ENCODE peak calls at places on chromosomes 4 and X, in ten cellular contexts. One of them, this sample, is unnamed. For H3K36me3, the result is how much of the 10 kb centered on the place peaks cover.

GRCh38 chr4:148375581-148375980 is 66.6 kb downstream of the NR3C2 start:
- DNase-seq in stomach: no peak
- DNase-seq in breast epithelium: no peak
- DNase-seq in ovary: no peak
- DNase-seq in adrenal gland: no peak
- DNase-seq in right lobe of liver: no peak
- DNase-seq in spleen: no peak
- DNase-seq in IMR-90: no peak
- DNase-seq in vagina: no peak
- DNase-seq in heart left ventricle: no peak
- DNase-seq in this sample: no peak

GRCh38 chr4:174381419-174381818 is 97.7 kb downstream of the CEP44 start:
- DNase-seq in heart left ventricle: no peak
- DNase-seq in adrenal gland: no peak
- DNase-seq in vagina: no peak
- DNase-seq in right lobe of liver: no peak
- DNase-seq in stomach: no peak
- DNase-seq in ovary: no peak
- DNase-seq in breast epithelium: no peak
- DNase-seq in IMR-90: no peak
- DNase-seq in spleen: no peak
- DNase-seq in this sample: no peak

GRCh38 chr4:177322881-177323280 is 13.2 kb downstream of the NEIL3 start:
- DNase-seq in IMR-90: no peak
- DNase-seq in breast epithelium: no peak
- DNase-seq in ovary: no peak
- DNase-seq in right lobe of liver: no peak
- DNase-seq in adrenal gland: no peak
- DNase-seq in vagina: no peak
- DNase-seq in spleen: no peak
- DNase-seq in stomach: no peak
- DNase-seq in heart left ventricle: no peak
- DNase-seq in this sample: no peak

GRCh38 chr4:88163286-88163685 is 4.8 kb upstream of the ABCG2 start:
- DNase-seq in adrenal gland: no peak
- DNase-seq in IMR-90: no peak
- DNase-seq in vagina: no peak
- DNase-seq in ovary: no peak
- DNase-seq in breast epithelium: no peak
- DNase-seq in spleen: no peak
- DNase-seq in heart left ventricle: no peak
- DNase-seq in stomach: no peak
- DNase-seq in right lobe of liver: no peak
- DNase-seq in this sample: no peak

GRCh38 chr4:3411676-3412075 is 30.1 kb upstream of the HGFAC start:
- DNase-seq in vagina: no peak
- DNase-seq in adrenal gland: no peak
- DNase-seq in breast epithelium: no peak
- DNase-seq in spleen: peak
- DNase-seq in heart left ventricle: no peak
- DNase-seq in ovary: peak
- DNase-seq in right lobe of liver: peak
- DNase-seq in stomach: no peak
- DNase-seq in IMR-90: no peak
- DNase-seq in this sample: peak

GRCh38 chrX:40093586-40093985 is 4.2 kb downstream of the BCOR start:
- DNase-seq in ovary: no peak
- DNase-seq in spleen: peak
- DNase-seq in IMR-90: no peak
- DNase-seq in vagina: no peak
- DNase-seq in right lobe of liver: no peak
- DNase-seq in breast epithelium: no peak
- DNase-seq in heart left ventricle: no peak
- DNase-seq in adrenal gland: no peak
- DNase-seq in stomach: no peak
- DNase-seq in this sample: no peak

GRCh38 chrX:9352683-9353430 is 112.0 kb upstream of the TBL1X start:
- DNase-seq in spleen: peak
- DNase-seq in ovary: no peak
- DNase-seq in vagina: no peak
- DNase-seq in adrenal gland: peak
- DNase-seq in heart left ventricle: peak
- DNase-seq in stomach: peak
- DNase-seq in IMR-90: peak
- DNase-seq in right lobe of liver: no peak
- DNase-seq in breast epithelium: no peak
- DNase-seq in this sample: peak

GRCh38 chr4:136967069-136967468 is 565.2 kb downstream of the PCDH18 start:
- DNase-seq in vagina: no peak
- DNase-seq in IMR-90: no peak
- DNase-seq in right lobe of liver: no peak
- DNase-seq in breast epithelium: no peak
- DNase-seq in ovary: no peak
- DNase-seq in adrenal gland: no peak
- DNase-seq in heart left ventricle: no peak
- DNase-seq in stomach: no peak
- DNase-seq in spleen: no peak
- DNase-seq in this sample: no peak

GRCh38 chrX:68685722-68686683 is 38.5 kb downstream of the STARD8 start:
- DNase-seq in vagina: no peak
- DNase-seq in adrenal gland: peak
- DNase-seq in ovary: peak
- DNase-seq in heart left ventricle: peak
- DNase-seq in spleen: peak
- DNase-seq in IMR-90: peak
- DNase-seq in right lobe of liver: no peak
- DNase-seq in stomach: no peak
- DNase-seq in breast epithelium: no peak
- DNase-seq in this sample: no peak

GRCh38 chr4:83362492-83363329 is 28.1 kb upstream of the HPSE start:
- DNase-seq in adrenal gland: no peak
- DNase-seq in breast epithelium: no peak
- DNase-seq in heart left ventricle: no peak
- DNase-seq in stomach: no peak
- DNase-seq in spleen: no peak
- DNase-seq in IMR-90: peak
- DNase-seq in ovary: no peak
- DNase-seq in vagina: no peak
- DNase-seq in right lobe of liver: no peak
- DNase-seq in this sample: no peak

GRCh38 chr4:151147000-151147399 is 47.6 kb downstream of the RPS3A start:
- DNase-seq in ovary: no peak
- DNase-seq in spleen: no peak
- DNase-seq in stomach: no peak
- DNase-seq in right lobe of liver: no peak
- DNase-seq in IMR-90: peak
- DNase-seq in adrenal gland: no peak
- DNase-seq in breast epithelium: no peak
- DNase-seq in vagina: no peak
- DNase-seq in heart left ventricle: no peak
- DNase-seq in this sample: no peak

GRCh38 chr4:141046255-141046654 is 87.0 kb downstream of the RNF150 start:
- DNase-seq in vagina: no peak
- DNase-seq in stomach: no peak
- DNase-seq in IMR-90: peak
- DNase-seq in spleen: no peak
- DNase-seq in heart left ventricle: no peak
- DNase-seq in ovary: peak
- DNase-seq in breast epithelium: no peak
- DNase-seq in right lobe of liver: no peak
- DNase-seq in adrenal gland: peak
- DNase-seq in this sample: no peak

GRCh38 chr4:15754323-15754722 is 23.8 kb upstream of the CD38 start:
- DNase-seq in breast epithelium: no peak
- DNase-seq in vagina: no peak
- DNase-seq in right lobe of liver: no peak
- DNase-seq in spleen: no peak
- DNase-seq in heart left ventricle: no peak
- DNase-seq in stomach: no peak
- DNase-seq in ovary: no peak
- DNase-seq in IMR-90: peak
- DNase-seq in adrenal gland: peak
- DNase-seq in this sample: no peak

GRCh38 chrX:45083314-45083713 is 117.4 kb downstream of the DIPK2B start:
- DNase-seq in heart left ventricle: no peak
- DNase-seq in right lobe of liver: no peak
- DNase-seq in ovary: no peak
- DNase-seq in stomach: no peak
- DNase-seq in adrenal gland: no peak
- DNase-seq in vagina: no peak
- DNase-seq in breast epithelium: no peak
- DNase-seq in IMR-90: no peak
- DNase-seq in spleen: no peak
- DNase-seq in this sample: no peak

GRCh38 chr4:68864438-68865177 is 48.8 kb downstream of the UGT2B10 start:
- DNase-seq in heart left ventricle: no peak
- DNase-seq in right lobe of liver: peak
- DNase-seq in spleen: no peak
- DNase-seq in IMR-90: no peak
- DNase-seq in stomach: peak
- DNase-seq in ovary: no peak
- DNase-seq in vagina: no peak
- DNase-seq in adrenal gland: no peak
- DNase-seq in breast epithelium: no peak
- DNase-seq in this sample: no peak

GRCh38 chr4:72323227-72323626 is 245.8 kb downstream of the ADAMTS3 start:
- DNase-seq in adrenal gland: no peak
- DNase-seq in breast epithelium: no peak
- DNase-seq in stomach: no peak
- DNase-seq in IMR-90: no peak
- DNase-seq in heart left ventricle: no peak
- DNase-seq in vagina: no peak
- DNase-seq in spleen: no peak
- DNase-seq in ovary: no peak
- DNase-seq in right lobe of liver: no peak
- DNase-seq in this sample: no peak

GRCh38 chrX:119398974-119399771 is at the start of gene SLC25A43:
- DNase-seq in adrenal gland: peak
- DNase-seq in right lobe of liver: peak
- DNase-seq in ovary: peak
- DNase-seq in IMR-90: no peak
- DNase-seq in heart left ventricle: peak
- DNase-seq in breast epithelium: no peak
- DNase-seq in vagina: no peak
- DNase-seq in spleen: peak
- DNase-seq in stomach: peak
- DNase-seq in this sample: no peak
- TF ChIP-seq POLR2A in adrenal gland: no peak
- TF ChIP-seq POLR2A in right lobe of liver: peak
- TF ChIP-seq POLR2A in ovary: no peak
- TF ChIP-seq POLR2A in IMR-90: no peak
- TF ChIP-seq POLR2A in heart left ventricle: no peak
- TF ChIP-seq POLR2A in breast epithelium: no peak
- TF ChIP-seq POLR2A in vagina: peak
- TF ChIP-seq POLR2A in spleen: no peak
- TF ChIP-seq POLR2A in stomach: no peak
- TF ChIP-seq POLR2A in this sample: no peak

DNA sequence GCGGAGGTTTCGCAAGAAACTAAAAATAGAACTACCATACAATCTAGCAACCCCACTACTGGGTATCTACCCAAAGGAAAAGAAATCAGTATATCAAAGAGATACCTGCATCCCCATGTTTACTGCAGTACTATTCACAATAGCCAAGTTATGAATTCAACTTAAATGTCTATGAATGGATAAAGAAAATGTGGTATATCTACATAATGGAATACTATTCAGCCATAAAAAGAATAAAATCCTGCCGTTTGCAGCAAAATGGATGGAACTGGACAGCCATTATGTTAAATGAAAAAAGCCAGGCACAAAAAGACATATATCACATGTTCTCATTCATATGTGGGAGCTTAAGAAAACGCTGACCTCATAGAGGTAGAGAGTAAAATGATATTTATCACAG is 65.3 kb downstream of the LCORL start:
- DNase-seq in ovary: no peak
- DNase-seq in stomach: no peak
- DNase-seq in adrenal gland: no peak
- DNase-seq in heart left ventricle: no peak
- DNase-seq in breast epithelium: no peak
- DNase-seq in spleen: no peak
- DNase-seq in vagina: no peak
- DNase-seq in IMR-90: no peak
- DNase-seq in right lobe of liver: no peak
- DNase-seq in this sample: no peak
- H3K36me3 ChIP-seq in ovary: under half
- H3K36me3 ChIP-seq in stomach: under half
- H3K36me3 ChIP-seq in adrenal gland: under half
- H3K36me3 ChIP-seq in heart left ventricle: under half
- H3K36me3 ChIP-seq in breast epithelium: under half
- H3K36me3 ChIP-seq in spleen: under half
- H3K36me3 ChIP-seq in vagina: under half
- H3K36me3 ChIP-seq in IMR-90: under half
- H3K36me3 ChIP-seq in right lobe of liver: under half
- H3K36me3 ChIP-seq in this sample: under half

DNA sequence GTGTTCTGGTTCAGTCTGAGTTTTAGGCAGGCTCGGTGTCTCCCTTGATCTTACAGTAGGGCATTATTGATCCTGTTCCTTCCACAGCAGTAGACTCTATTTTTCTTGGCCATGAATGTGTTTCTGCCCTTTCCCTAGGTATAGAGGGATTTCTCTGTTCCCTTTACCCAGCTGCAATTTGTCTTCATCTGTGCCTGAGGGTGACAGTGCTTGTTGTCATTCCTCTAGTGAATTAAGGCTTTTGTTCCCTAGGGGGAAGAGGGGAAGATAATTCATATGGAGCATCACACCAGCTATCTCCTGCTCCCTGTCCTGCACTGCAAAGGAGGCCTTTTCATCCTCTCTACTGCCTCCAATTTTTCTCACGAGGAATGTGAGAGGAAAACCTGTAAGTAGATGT is 39.7 kb upstream of the CXorf51A start:
- DNase-seq in breast epithelium: no peak
- DNase-seq in IMR-90: no peak
- DNase-seq in ovary: no peak
- DNase-seq in spleen: no peak
- DNase-seq in right lobe of liver: no peak
- DNase-seq in heart left ventricle: no peak
- DNase-seq in stomach: no peak
- DNase-seq in vagina: no peak
- DNase-seq in adrenal gland: no peak
- DNase-seq in this sample: no peak
- TF ChIP-seq CTCF in breast epithelium: no peak
- TF ChIP-seq CTCF in IMR-90: no peak
- TF ChIP-seq CTCF in ovary: no peak
- TF ChIP-seq CTCF in spleen: no peak
- TF ChIP-seq CTCF in right lobe of liver: no peak
- TF ChIP-seq CTCF in heart left ventricle: no peak
- TF ChIP-seq CTCF in stomach: no peak
- TF ChIP-seq CTCF in vagina: no peak
- TF ChIP-seq CTCF in adrenal gland: no peak
- TF ChIP-seq CTCF in this sample: no peak

DNA sequence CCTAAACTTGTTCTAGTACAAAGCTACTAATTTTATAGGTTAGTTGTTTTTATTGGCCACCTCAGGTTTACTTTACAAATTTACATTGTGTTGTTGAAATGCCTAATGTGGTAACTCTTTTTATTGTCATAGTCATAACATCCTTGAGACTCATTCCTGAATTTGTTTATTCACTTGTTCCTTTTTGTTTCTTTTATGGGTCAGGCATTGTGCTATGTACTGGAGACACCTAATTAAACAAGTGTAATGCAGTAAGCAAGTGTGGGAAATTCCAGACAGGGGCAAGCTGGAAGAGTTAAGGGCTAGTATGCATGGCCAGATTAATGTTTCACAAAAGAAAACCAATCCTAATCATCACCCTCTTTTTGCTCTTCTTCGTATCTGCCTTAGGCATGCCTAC is 30.5 kb upstream of the TTC29 start:
- DNase-seq in vagina: no peak
- DNase-seq in breast epithelium: no peak
- DNase-seq in adrenal gland: no peak
- DNase-seq in stomach: no peak
- DNase-seq in heart left ventricle: no peak
- DNase-seq in IMR-90: no peak
- DNase-seq in spleen: no peak
- DNase-seq in right lobe of liver: no peak
- DNase-seq in ovary: no peak
- DNase-seq in this sample: no peak
- TF ChIP-seq POLR2A in vagina: no peak
- TF ChIP-seq POLR2A in breast epithelium: no peak
- TF ChIP-seq POLR2A in adrenal gland: no peak
- TF ChIP-seq POLR2A in stomach: no peak
- TF ChIP-seq POLR2A in heart left ventricle: no peak
- TF ChIP-seq POLR2A in IMR-90: no peak
- TF ChIP-seq POLR2A in spleen: no peak
- TF ChIP-seq POLR2A in right lobe of liver: no peak
- TF ChIP-seq POLR2A in ovary: no peak
- TF ChIP-seq POLR2A in this sample: no peak